ENCODE peak calls at places on chromosome 18, in five cellular contexts. W is K562, X is SK-N-SH, U is HepG2, V is GM12878. D is an unnamed sample.

GRCh38 chr18:46570666-46571065 is 86.4 kb downstream of the LOXHD1 start:
- DNase-seq in X (no peak), V (no peak), W (no peak), U (no peak), D (no peak)

GRCh38 chr18:36382854-36383253 is 85.3 kb downstream of the FHOD3 start:
- DNase-seq in U (no peak), W (no peak), X (no peak), V (no peak), D (no peak)

GRCh38 chr18:55633032-55633431 is 45.0 kb upstream of the TCF4 start:
- DNase-seq in X (no peak), V (no peak), W (no peak), U (no peak), D (no peak)

GRCh38 chr18:12960846-12961397 is 13.1 kb downstream of the SEH1L start:
- DNase-seq in X (no peak), U (no peak), V (no peak), W (no peak), D (no peak)

GRCh38 chr18:25875574-25875973 is 214.8 kb downstream of the SS18 start:
- DNase-seq in V (no peak), U (no peak), W (no peak), X (no peak), D (no peak)

GRCh38 chr18:2337552-2338141 is 233.7 kb downstream of the METTL4 start:
- DNase-seq in V (no peak), W (peak), X (peak), U (peak), D (peak)

GRCh38 chr18:3122851-3123250 is 96.9 kb downstream of the MYOM1 start:
- DNase-seq in U (no peak), X (no peak), W (no peak), V (no peak), D (no peak)

GRCh38 chr18:58316943-58317342 is 272.9 kb downstream of the NEDD4L start:
- DNase-seq in V (no peak), U (no peak), X (no peak), W (no peak), D (no peak)

GRCh38 chr18:74896390-74896991 is 298.8 kb downstream of the ZNF407 start:
- DNase-seq in W (peak), X (peak), U (peak), V (no peak), D (peak)

GRCh38 chr18:58692420-58693185 is 21.3 kb downstream of the MALT1 start:
- DNase-seq in U (no peak), W (no peak), X (no peak), V (no peak), D (no peak)

GRCh38 chr18:36095936-36096519 is 28.7 kb upstream of the RPRD1A start:
- DNase-seq in U (peak), X (peak), W (peak), V (no peak), D (peak)

GRCh38 chr18:5630057-5630765 is 86.4 kb upstream of the EPB41L3 start:
- DNase-seq in V (no peak), X (peak), U (no peak), W (peak), D (peak)

GRCh38 chr18:74040459-74041332 is 106.9 kb downstream of the FBXO15 start:
- DNase-seq in X (peak), U (peak), V (no peak), W (peak), D (peak)

GRCh38 chr18:32974421-32975165 is 201.8 kb upstream of the KLHL14 start:
- DNase-seq in W (no peak), U (no peak), V (no peak), X (no peak), D (no peak)

GRCh38 chr18:59553273-59553672 is 143.9 kb downstream of the CCBE1 start:
- DNase-seq in U (no peak), W (no peak), X (peak), V (no peak), D (no peak)

GRCh38 chr18:72233106-72233505 is 311.0 kb downstream of the CBLN2 start:
- DNase-seq in W (no peak), U (no peak), X (no peak), V (no peak), D (no peak)

GRCh38 chr18:73462092-73462491 is 594.3 kb upstream of the NETO1 start:
- DNase-seq in U (no peak), X (no peak), V (no peak), W (no peak), D (peak)

GRCh38 chr18:433960-434359 is 66.5 kb downstream of the COLEC12 start:
- DNase-seq in X (no peak), W (no peak), V (no peak), U (no peak), D (peak)

GRCh38 chr18:37640504-37640903 is 74.9 kb upstream of the CELF4 start:
- DNase-seq in W (no peak), U (no peak), X (no peak), V (no peak), D (no peak)

GRCh38 chr18:13178976-13179375 is 39.6 kb upstream of the LDLRAD4 start:
- DNase-seq in U (no peak), X (no peak), V (no peak), W (no peak), D (peak)

GRCh38 chr18:64119916-64120315 is 29.0 kb downstream of the LINC00305 start:
- DNase-seq in V (no peak), U (peak), X (no peak), W (no peak), D (no peak)

GRCh38 chr18:73707035-73707434 is 440.6 kb downstream of the FBXO15 start:
- DNase-seq in X (no peak), W (no peak), V (no peak), U (no peak), D (peak)

GRCh38 chr18:32934201-32934600 is 161.4 kb upstream of the KLHL14 start:
- DNase-seq in X (no peak), U (no peak), V (no peak), W (no peak), D (no peak)

GRCh38 chr18:62655520-62656219 is 59.7 kb upstream of the PHLPP1 start:
- DNase-seq in W (no peak), V (no peak), X (no peak), U (no peak), D (no peak)

GRCh38 chr18:5937086-5937485 is 41.8 kb upstream of the TMEM200C start:
- DNase-seq in X (no peak), U (no peak), W (no peak), V (no peak), D (no peak)

GRCh38 chr18:28582724-28583123 is 405.8 kb upstream of the CDH2 start:
- DNase-seq in X (no peak), V (no peak), U (no peak), W (no peak), D (no peak)

GRCh38 chr18:41744664-41745063 is 210.4 kb upstream of the PIK3C3 start:
- DNase-seq in V (no peak), W (no peak), X (peak), U (no peak), D (no peak)

GRCh38 chr18:41751161-41751560 is 203.9 kb upstream of the PIK3C3 start:
- DNase-seq in V (no peak), X (no peak), U (no peak), W (no peak), D (no peak)

GRCh38 chr18:41747723-41748242 is 207.3 kb upstream of the PIK3C3 start:
- DNase-seq in U (no peak), W (no peak), V (no peak), X (no peak), D (no peak)

DNA sequence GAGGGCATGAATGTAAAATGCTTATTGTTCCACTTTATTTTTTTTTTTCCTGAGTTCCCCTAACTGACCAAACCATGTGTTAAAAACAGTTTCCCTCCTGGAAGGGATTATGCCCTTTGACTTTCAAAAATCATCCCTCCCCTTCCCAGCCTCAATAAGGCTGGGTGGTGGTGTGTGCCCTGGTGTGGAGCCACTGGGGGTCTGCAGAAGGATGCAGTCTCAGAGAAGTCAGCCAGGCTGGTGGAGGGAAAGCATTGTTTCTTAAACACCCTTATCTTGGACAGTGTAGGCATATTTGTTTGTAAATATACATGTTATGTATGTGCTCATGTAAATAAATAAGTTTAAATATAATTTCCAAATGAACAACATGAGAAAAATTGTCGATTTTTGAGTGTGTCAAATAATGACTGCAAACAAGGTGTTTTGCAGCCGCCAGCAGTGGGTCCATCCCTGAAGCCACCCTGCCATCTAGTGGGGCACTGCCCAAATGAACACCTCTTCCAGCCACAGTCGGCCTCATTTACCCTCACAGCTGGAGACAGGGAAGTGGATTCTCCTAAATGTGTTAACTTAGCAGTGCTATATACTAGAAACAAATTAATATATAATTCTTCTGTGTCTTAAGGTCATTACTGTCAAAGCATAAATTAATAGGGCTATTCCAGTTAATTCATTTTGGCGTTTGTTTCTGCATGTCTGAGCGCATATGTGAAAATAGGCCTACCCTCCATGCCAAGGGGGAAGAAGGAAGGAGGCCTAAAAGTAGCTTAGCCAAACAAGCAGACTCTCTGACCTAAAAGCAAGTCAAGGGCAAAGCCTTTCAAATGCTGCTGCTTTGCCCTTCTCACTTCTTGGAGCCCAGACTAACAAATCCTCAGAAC is 209.6 kb upstream of the PIK3C3 start:
- DNase-seq in V (no peak), X (peak), W (no peak), U (peak), D (peak)
- H3K9ac ChIP-seq in V (no peak), X (no peak), W (no peak), U (no peak), D (no peak)

DNA sequence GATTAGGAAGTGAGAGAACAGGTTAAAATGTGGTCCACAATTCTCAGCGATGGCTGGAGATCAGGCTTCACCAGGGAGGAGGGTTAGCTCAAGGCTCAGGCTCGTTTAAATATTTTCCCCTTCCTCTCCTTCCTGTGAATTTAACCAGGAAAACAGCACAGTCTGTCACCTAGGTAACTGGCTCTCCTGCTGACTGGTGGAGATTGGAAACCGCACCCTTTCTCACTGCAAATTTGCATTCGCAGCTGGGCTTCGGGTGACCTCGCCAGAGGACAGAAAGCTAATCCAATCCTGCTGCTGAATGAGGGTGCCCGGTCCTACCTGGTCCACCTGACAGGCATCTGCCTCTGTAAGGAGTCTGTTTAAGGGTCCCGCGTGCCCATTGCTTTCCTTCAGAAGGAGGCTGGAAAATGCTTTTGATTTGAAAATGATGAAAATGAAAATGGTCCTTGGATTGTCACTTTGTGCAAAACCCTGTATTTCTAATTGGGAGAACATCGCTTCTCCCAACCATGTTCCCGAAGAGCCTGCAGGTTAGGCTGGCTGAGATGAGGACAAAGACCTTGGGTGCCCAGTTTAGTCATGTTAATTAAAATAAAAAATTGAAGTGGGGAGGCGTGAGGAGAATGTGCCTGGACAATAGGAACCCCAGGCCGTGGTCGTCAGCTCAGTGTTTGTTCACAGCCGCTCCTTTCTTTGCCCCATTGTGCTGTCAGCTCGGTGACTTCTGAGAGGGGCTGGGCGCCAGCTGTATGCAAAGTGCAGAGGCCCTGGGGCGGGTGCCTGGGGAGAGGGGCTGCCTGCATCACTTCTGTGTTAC is 43.4 kb upstream of the MTCL1 start:
- DNase-seq in U (no peak), W (peak), V (no peak), X (peak), D (peak)
- TF ChIP-seq SMC3 in U (no peak), W (no peak), V (no peak), X (no peak), D (no peak)

GRCh38 chr18:48621240-48621639 is 82.4 kb downstream of the CTIF start:
- DNase-seq in U (no peak), W (no peak), V (no peak), X (no peak), D (peak)
- H3K9ac ChIP-seq in U (no peak), W (peak), V (no peak), X (peak), D (peak)

GRCh38 chr18:48714873-48715272 is 176.0 kb downstream of the CTIF start:
- DNase-seq in W (no peak), X (no peak), U (no peak), V (no peak), D (no peak)

GRCh38 chr18:48709371-48709770 is 170.5 kb downstream of the CTIF start:
- DNase-seq in W (no peak), U (no peak), X (no peak), V (no peak), D (no peak)

GRCh38 chr18:48715651-48716354 is 177.0 kb downstream of the CTIF start:
- DNase-seq in X (no peak), U (no peak), V (no peak), W (no peak), D (no peak)

GRCh38 chr18:48711651-48712486 is 173.0 kb downstream of the CTIF start:
- DNase-seq in V (no peak), X (peak), W (peak), U (peak), D (peak)

GRCh38 chr18:48713302-48713701 is 174.5 kb downstream of the CTIF start:
- DNase-seq in X (no peak), V (no peak), W (no peak), U (no peak), D (no peak)
- TF ChIP-seq SMC3 in X (no peak), V (no peak), W (no peak), U (no peak), D (no peak)

DNA sequence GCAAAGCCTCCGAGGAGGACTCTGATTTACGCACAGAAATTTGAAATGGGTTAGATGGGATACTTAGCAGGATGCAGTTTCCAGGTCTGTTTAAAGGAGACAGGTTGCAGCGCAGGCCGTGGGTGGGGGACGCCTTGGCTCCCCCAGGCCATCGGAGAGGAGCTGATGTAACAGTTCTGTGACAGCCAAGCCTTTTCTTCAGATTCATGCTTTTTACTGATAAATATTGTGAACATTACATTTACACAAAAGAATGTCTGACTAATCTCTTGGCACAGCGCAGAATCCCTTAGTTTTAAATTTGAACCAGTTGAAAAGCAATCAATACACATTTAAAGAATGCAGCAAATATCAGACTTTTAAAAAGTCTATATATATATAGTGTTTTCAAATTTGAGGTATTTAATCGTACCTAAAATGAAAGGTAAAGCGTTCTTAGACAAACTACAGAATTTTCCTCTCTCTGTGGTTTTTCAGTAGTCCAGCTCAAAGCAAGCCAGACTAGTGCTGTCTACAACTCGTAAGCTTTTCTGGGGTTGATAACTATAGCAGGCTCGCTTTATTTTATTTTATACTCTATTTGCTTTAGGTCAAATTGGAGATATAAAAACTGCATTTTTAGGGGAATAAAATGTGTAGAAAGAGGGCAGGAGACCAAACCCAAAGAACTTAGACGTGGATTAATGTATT is 221.9 kb downstream of the PIEZO2 start:
- DNase-seq in W (no peak), U (no peak), X (no peak), V (no peak), D (peak)
- H3K9ac ChIP-seq in W (no peak), U (no peak), X (no peak), V (peak), D (no peak)

DNA sequence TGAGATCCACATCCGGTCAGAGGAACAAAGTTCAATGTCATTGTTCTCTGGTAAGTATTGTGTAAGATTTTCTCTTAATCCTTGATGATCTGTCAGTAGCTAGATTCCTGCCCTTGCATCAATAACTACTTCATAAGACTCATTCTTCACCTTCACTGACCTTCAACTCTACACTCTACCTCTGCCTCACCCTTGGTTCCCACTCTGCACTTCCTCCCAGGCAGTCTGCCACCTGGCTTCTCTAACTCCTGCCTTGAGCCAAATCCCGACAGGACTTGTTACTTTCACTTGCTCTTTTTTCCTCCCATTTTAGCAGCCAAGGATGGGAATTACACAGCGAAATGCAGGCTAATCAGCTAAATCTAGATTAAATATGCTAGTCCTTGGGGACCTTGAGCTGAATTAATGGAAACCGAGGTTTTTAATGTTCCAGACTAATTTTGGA is 190.7 kb downstream of the DLGAP1 start:
- DNase-seq in W (no peak), V (no peak), X (no peak), U (no peak), D (no peak)
- TF ChIP-seq SMC3 in W (no peak), V (no peak), X (no peak), U (no peak), D (no peak)

GRCh38 chr18:35050638-35051287 is 9.6 kb downstream of the MAPRE2 start:
- DNase-seq in X (peak), V (no peak), W (no peak), U (no peak), D (no peak)
- H3K9ac ChIP-seq in X (no peak), V (peak), W (no peak), U (no peak), D (no peak)

GRCh38 chr18:31579375-31579774 is 12.3 kb upstream of the TTR start:
- DNase-seq in X (no peak), V (no peak), W (no peak), U (no peak), D (no peak)

GRCh38 chr18:31587538-31587937 is 4.1 kb upstream of the TTR start:
- DNase-seq in V (no peak), W (no peak), U (peak), X (no peak), D (peak)

GRCh38 chr18:31586616-31587015 is 5.1 kb upstream of the TTR start:
- DNase-seq in W (no peak), U (peak), V (no peak), X (no peak), D (no peak)

GRCh38 chr18:31581498-31582197 is 10.0 kb upstream of the TTR start:
- DNase-seq in V (no peak), X (no peak), U (peak), W (no peak), D (peak)

GRCh38 chr18:31583185-31583854 is 8.4 kb upstream of the TTR start:
- DNase-seq in W (no peak), V (no peak), X (no peak), U (peak), D (no peak)
- TF ChIP-seq SMC3 in W (no peak), V (no peak), X (no peak), U (no peak), D (no peak)

DNA sequence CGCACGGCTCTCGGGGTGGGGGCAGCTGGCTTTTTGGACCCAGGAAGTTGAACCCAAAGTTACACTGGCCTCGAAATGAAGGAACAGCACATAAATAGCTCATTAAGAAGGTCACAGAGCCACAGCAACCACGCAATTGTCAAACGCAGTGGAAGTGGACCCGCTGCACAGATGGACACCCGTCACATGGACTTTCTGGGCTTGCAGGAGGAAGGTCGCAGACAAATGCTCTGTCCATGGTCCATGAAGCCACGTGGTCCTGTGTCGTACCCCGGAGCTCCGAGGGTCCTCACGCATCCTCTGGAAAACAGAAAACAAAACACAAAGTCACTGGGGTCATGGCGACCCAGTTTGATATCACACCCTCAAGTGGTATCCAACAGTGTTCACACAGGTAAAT is 308.1 kb upstream of the SALL3 start:
- DNase-seq in W (no peak), U (no peak), X (no peak), V (no peak), D (no peak)
- H3K9ac ChIP-seq in W (no peak), U (no peak), X (no peak), V (no peak), D (no peak)

DNA sequence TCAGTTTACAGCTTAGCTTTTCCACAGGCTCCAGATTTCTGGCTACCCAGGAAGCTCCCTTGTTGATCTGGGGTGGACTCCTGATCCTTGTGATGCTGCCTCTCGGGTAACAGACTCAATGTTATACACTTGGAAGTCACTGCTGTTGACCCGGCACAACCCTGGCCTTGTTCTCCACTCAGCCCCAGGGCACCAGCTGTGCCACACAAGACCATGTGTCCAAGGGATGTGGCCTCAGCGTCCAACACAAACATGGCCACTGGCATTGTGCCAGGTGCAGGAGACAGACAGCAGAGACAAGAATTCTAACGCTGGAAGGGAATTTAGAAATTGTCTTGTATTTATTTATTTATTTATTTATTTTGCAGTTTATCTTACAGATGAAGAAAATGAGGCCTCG is 39.0 kb upstream of the PPP4R1 start:
- DNase-seq in U (peak), W (no peak), V (no peak), X (peak), D (no peak)
- TF ChIP-seq SMC3 in U (no peak), W (no peak), V (no peak), X (no peak), D (no peak)